ENCODE peak calls at places on chromosomes 4 and X, in four cellular contexts. O is NCI-H774, S is chondrocyte, K is foreskin fibroblast. V is an unnamed sample.

GRCh38 chrX:19535481-19535880 is 20.2 kb upstream of the MAP3K15 start:
- DNase-seq in O (no peak), S (no peak), K (peak; percentile 48), V (no peak)

GRCh38 chr4:22884157-22884556 is 191.4 kb downstream of the GBA3 start:
- DNase-seq in O (no peak), S (no peak), K (no peak), V (no peak)

GRCh38 chr4:142596121-142596520 is 250.0 kb downstream of the INPP4B start:
- DNase-seq in O (no peak), S (no peak), K (no peak), V (no peak)

GRCh38 chr4:77994194-77994721 is 62.9 kb upstream of the FRAS1 start:
- DNase-seq in O (no peak), S (no peak), K (peak; percentile 81), V (no peak)

GRCh38 chr4:114250439-114250891 is 271.0 kb upstream of the ARSJ start:
- DNase-seq in O (no peak), S (no peak), K (no peak), V (no peak)

GRCh38 chrX:12249997-12250396 is 111.7 kb downstream of the FRMPD4 start:
- DNase-seq in O (no peak), S (no peak), K (peak; percentile 19), V (no peak)

GRCh38 chr4:96379524-96379923 is 539.6 kb downstream of the PDHA2 start:
- DNase-seq in O (no peak), S (no peak), K (no peak), V (no peak)

GRCh38 chrX:129654652-129655546 is at the start of gene APLN:
- DNase-seq in O (peak; percentile 55), S (no peak), K (peak; percentile 58), V (peak; percentile 41)

GRCh38 chr4:74838746-74839370 is 44.5 kb upstream of the BTC start:
- DNase-seq in O (no peak), S (no peak), K (peak; percentile 32), V (no peak)

GRCh38 chr4:167222098-167222497 is 12.2 kb downstream of the SPOCK3 start:
- DNase-seq in O (no peak), S (no peak), K (no peak), V (no peak)

GRCh38 chrX:1589356-1590130 is 1.9 kb upstream of the AKAP17A start:
- DNase-seq in O (no peak), S (no peak), K (no peak), V (no peak)

GRCh38 chr4:110287130-110287529 is 88.7 kb upstream of the ELOVL6 start:
- DNase-seq in O (no peak), S (no peak), K (peak; percentile 88), V (no peak)

GRCh38 chr4:1177274-1178141 is 5.1 kb upstream of the SPON2 start:
- DNase-seq in O (no peak), S (no peak), K (peak; percentile 58), V (no peak)

GRCh38 chr4:151658959-151659593 is 101.7 kb downstream of the GATB start:
- DNase-seq in O (no peak), S (no peak), K (peak; percentile 64), V (no peak)

GRCh38 chr4:1808396-1808795 is 15.3 kb downstream of the FGFR3 start:
- DNase-seq in O (no peak), S (no peak), K (no peak), V (no peak)

GRCh38 chr4:3302164-3302785 is 9.5 kb downstream of the RGS12 start:
- DNase-seq in O (no peak), S (no peak), K (no peak), V (no peak)

GRCh38 chr4:184434496-184435066 is 39.8 kb downstream of the IRF2 start:
- DNase-seq in O (no peak), S (no peak), K (no peak), V (no peak)

GRCh38 chrX:107857815-107858214 is 32.1 kb downstream of the MID2 start:
- DNase-seq in O (no peak), S (no peak), K (no peak), V (peak; percentile 53)

GRCh38 chr4:40557741-40558140 is 71.9 kb downstream of the RBM47 start:
- DNase-seq in O (no peak), S (no peak), K (no peak), V (no peak)

GRCh38 chrX:40807384-40807783 is 72.0 kb upstream of the MED14 start:
- DNase-seq in O (no peak), S (no peak), K (no peak), V (no peak)

GRCh38 chrX:47497274-47497673 is 14.3 kb upstream of the ZNF41 start:
- DNase-seq in O (no peak), S (no peak), K (peak; percentile 54), V (no peak)

GRCh38 chr4:14143892-14144291 is 516.4 kb upstream of the BOD1L1 start:
- DNase-seq in O (no peak), S (no peak), K (no peak), V (no peak)

GRCh38 chr4:15002659-15003440 is 569 bp downstream of the CPEB2 start:
- DNase-seq in O (peak; percentile 60), S (peak; percentile 93), K (peak; percentile 98), V (peak; percentile 28)

GRCh38 chr4:100872811-100873210 is 355.0 kb upstream of the EMCN start:
- DNase-seq in O (no peak), S (no peak), K (no peak), V (no peak)

GRCh38 chr4:147924604-147925412 is 192.9 kb downstream of the ARHGAP10 start:
- DNase-seq in O (peak; percentile 0), S (no peak), K (peak; percentile 37), V (peak; percentile 32)

GRCh38 chr4:38678078-38678477 is 14.1 kb downstream of the KLF3 start:
- DNase-seq in O (no peak), S (no peak), K (peak; percentile 95), V (no peak)

V was measured in COR-L47.